ENCODE peak calls at places on chromosomes 12 and 14, in seven cellular contexts. R is SK-N-SH, J is GM12878, K is K562, Z is HepG2, U is HCT116, F is H1. S is an unnamed sample.

GRCh38 chr14:43621282-43621681 is 885.8 kb downstream of the FSCB start:
- DNase-seq in R (no peak), J (no peak), K (no peak), Z (no peak), U (no peak), F (no peak), S (no peak)

GRCh38 chr14:36655963-36656768 is 5.5 kb upstream of the PAX9 start:
- DNase-seq in R (peak; percentile 66), J (no peak), K (no peak), Z (peak; percentile 52), U (peak; percentile 54), F (no peak), S (no peak)

GRCh38 chr12:8844665-8845064 is 22.2 kb downstream of the A2ML1 start:
- DNase-seq in R (peak; percentile 39), J (no peak), K (peak; percentile 66), Z (peak; percentile 10), U (no peak), F (no peak), S (no peak)

GRCh38 chr12:19018302-19018980 is 111.1 kb upstream of the PLEKHA5 start:
- DNase-seq in R (no peak), J (no peak), K (no peak), Z (no peak), U (no peak), F (no peak), S (no peak)

GRCh38 chr14:95513261-95513660 is 3.2 kb downstream of the SYNE3 start:
- DNase-seq in R (no peak), J (no peak), K (no peak), Z (no peak), U (no peak), F (no peak), S (no peak)

GRCh38 chr12:30846776-30847175 is 79.8 kb upstream of the TSPAN11 start:
- DNase-seq in R (no peak), J (no peak), K (no peak), Z (no peak), U (no peak), F (no peak), S (no peak)

GRCh38 chr12:30795660-30796507 is 41.1 kb upstream of the CAPRIN2 start:
- DNase-seq in R (peak; percentile 88), J (no peak), K (peak; percentile 64), Z (peak; percentile 48), U (peak; percentile 64), F (no peak), S (no peak)

GRCh38 chr14:60721331-60722162 is 2.6 kb downstream of the SIX4 start:
- DNase-seq in R (peak; percentile 77), J (no peak), K (no peak), Z (peak; percentile 67), U (peak; percentile 54), F (no peak), S (peak; percentile 87)

GRCh38 chr14:79134346-79134745 is 964.2 kb downstream of the NRXN3 start:
- DNase-seq in R (no peak), J (no peak), K (no peak), Z (no peak), U (no peak), F (no peak), S (no peak)

GRCh38 chr12:16076553-16076952 is 165.4 kb downstream of the DERA start:
- DNase-seq in R (peak; percentile 17), J (no peak), K (no peak), Z (peak; percentile 44), U (peak; percentile 29), F (no peak), S (peak; percentile 42)

GRCh38 chr12:99135376-99135775 is 490.3 kb downstream of the APAF1 start:
- DNase-seq in R (no peak), J (no peak), K (no peak), Z (no peak), U (no peak), F (no peak), S (no peak)

GRCh38 chr12:13044859-13045384 is 741 bp downstream of the FAM234B start:
- DNase-seq in R (no peak), J (no peak), K (no peak), Z (no peak), U (no peak), F (no peak), S (no peak)

GRCh38 chr12:125610971-125611370 is 545.7 kb downstream of the AACS start:
- DNase-seq in R (no peak), J (no peak), K (no peak), Z (no peak), U (no peak), F (no peak), S (no peak)

GRCh38 chr12:120804428-120804827 is 78.8 kb downstream of the ACADS start:
- DNase-seq in R (no peak), J (no peak), K (no peak), Z (no peak), U (no peak), F (no peak), S (no peak)

GRCh38 chr14:100875861-100876590 is 27.5 kb downstream of the RTL1 start:
- DNase-seq in R (no peak), J (no peak), K (no peak), Z (no peak), U (no peak), F (no peak), S (no peak)

GRCh38 chr12:116916714-116917114 is 6.0 kb downstream of the FBXW8 start:
- DNase-seq in R (no peak), J (peak; percentile 51), K (peak; percentile 83), Z (peak; percentile 95), U (peak; percentile 86), F (no peak), S (peak; percentile 31)

GRCh38 chr14:88727057-88727456 is 65.7 kb downstream of the EML5 start:
- DNase-seq in R (no peak), J (no peak), K (no peak), Z (no peak), U (no peak), F (no peak), S (no peak)
- TF ChIP-seq JUND in R (no peak), J (no peak), K (no peak), Z (no peak), U (no peak), F (no peak), S (no peak)

GRCh38 chr14:31206536-31207286 is 882 bp downstream of the HECTD1 start:
- DNase-seq in R (peak; percentile 66), J (no peak), K (peak; percentile 31), Z (peak; percentile 50), U (no peak), F (no peak), S (peak; percentile 45)

GRCh38 chr14:31205681-31206535 is 1.7 kb downstream of the HECTD1 start:
- DNase-seq in R (peak; percentile 21), J (no peak), K (peak; percentile 57), Z (peak; percentile 99), U (no peak), F (no peak), S (peak; percentile 26)

GRCh38 chr14:31207746-31208545 is at the start of gene HECTD1:
- DNase-seq in R (peak; percentile 97), J (peak; percentile 67), K (peak; percentile 89), Z (peak; percentile 93), U (peak; percentile 67), F (peak; percentile 70), S (peak; percentile 89)

GRCh38 chr14:31208546-31209424 is 1.2 kb upstream of the HECTD1 start:
- DNase-seq in R (no peak), J (no peak), K (no peak), Z (no peak), U (no peak), F (no peak), S (no peak)

GRCh38 chr14:31207287-31207745 is 277 bp downstream of the HECTD1 start:
- DNase-seq in R (no peak), J (no peak), K (no peak), Z (no peak), U (no peak), F (no peak), S (peak; percentile 92)
- TF ChIP-seq JUND in R (no peak), J (no peak), K (no peak), Z (peak; percentile 90), U (no peak), F (no peak), S (no peak)

DNA sequence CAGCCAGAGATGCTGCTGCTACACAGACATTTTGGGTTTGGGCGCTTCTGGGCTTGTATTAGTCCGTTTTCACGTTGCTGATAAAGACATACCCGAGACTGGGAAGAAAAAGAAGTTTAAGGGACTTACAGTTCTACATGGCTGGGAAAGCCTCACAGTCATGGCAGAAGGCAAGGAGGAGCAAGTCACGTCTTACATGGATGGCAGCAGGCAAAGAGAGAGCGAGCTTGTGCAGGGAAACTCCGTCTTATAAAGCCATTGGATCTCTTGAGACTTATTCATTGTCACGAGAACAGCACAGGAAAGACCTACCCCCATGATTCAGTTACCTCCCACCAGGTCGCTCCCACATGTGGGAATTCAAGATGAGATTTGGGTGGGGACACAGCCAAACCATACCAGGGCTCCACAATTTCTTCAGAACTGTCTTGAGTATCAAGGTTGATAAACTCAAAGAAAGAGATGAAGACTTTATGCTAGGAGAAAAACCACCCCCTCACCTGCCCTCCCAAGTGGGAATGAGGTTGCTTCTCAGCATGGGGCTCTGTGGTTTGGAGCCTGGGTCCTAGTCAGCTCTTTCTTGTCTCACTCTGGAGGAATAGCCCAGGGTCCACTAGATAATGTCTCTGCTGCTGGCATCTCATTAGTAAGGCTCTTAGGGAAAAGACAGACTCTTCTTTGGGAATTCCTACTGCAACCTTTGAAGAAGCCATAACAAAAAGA is 200.3 kb downstream of the PELI2 start:
- DNase-seq in R (no peak), J (no peak), K (no peak), Z (no peak), U (no peak), F (no peak), S (no peak)
- TF ChIP-seq JUND in R (no peak), J (no peak), K (no peak), Z (no peak), U (no peak), F (no peak), S (no peak)

DNA sequence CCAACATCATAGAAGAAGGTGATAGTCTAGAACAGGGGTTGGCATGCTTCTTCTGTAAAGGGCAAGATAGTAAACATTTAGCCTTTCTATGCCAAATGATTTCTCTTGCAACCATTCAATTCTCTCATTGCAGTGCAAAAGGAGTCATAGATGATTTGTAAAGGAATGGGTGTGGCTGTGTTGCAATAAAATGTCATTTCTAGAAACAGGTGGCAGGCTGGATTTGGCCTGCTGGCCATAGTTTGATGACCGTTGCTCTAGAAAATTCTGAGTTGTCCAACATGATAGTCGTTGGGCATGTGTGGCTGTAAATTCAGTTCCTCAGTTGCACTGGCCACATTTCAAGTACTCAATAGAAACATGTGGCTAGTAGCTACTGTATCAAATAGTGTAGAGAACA is 21.7 kb downstream of the SMCO2 start:
- DNase-seq in R (no peak), J (no peak), K (no peak), Z (no peak), U (no peak), F (no peak), S (no peak)
- TF ChIP-seq JUND in R (no peak), J (no peak), K (no peak), Z (no peak), U (no peak), F (no peak), S (no peak)

GRCh38 chr14:52241102-52241793 is 26.2 kb upstream of the PTGDR start:
- DNase-seq in R (no peak), J (no peak), K (no peak), Z (no peak), U (no peak), F (no peak), S (no peak)
- TF ChIP-seq JUND in R (peak; percentile 16), J (no peak), K (no peak), Z (no peak), U (no peak), F (no peak), S (no peak)

DNA sequence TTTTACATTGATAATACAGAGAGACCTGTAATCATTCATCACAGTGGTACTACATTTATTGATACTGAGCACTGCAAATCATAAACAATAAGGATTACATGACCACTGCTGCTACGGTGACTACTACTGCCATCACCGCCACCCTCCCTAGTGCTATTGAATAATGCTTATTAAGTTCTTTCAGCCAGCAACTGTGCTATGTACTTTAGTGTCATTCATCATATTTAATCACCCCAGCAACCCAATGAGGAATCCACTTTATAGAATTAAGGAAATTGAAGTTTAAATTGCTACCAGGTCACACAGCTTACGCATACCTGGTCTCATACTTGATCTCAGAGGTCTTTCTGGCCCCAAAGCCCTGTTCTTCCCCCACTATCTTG is 112.2 kb downstream of the HMGA2 start:
- DNase-seq in R (no peak), J (no peak), K (no peak), Z (no peak), U (no peak), F (no peak), S (no peak)
- TF ChIP-seq JUND in R (no peak), J (no peak), K (no peak), Z (no peak), U (no peak), F (no peak), S (no peak)